ENCODE peak calls at places on chromosomes 11 and 22, in five cellular contexts. G, D, B, M and L are unnamed samples.

GRCh38 chr22:27306771-27307170 is 494.8 kb downstream of the MN1 start:
- DNase-seq in D (no peak), M (no peak), G (no peak), B (no peak), L (no peak)

GRCh38 chr11:133133053-133133452 is 399.2 kb downstream of the OPCML start:
- DNase-seq in D (no peak), G (no peak), M (no peak), B (no peak), L (no peak)

GRCh38 chr22:42855726-42856125 is 1.3 kb downstream of the ARFGAP3 start:
- DNase-seq in B (no peak), M (no peak), D (no peak), G (no peak), L (no peak)

GRCh38 chr11:16946477-16947282 is 67.5 kb downstream of the PLEKHA7 start:
- DNase-seq in D (no peak), B (no peak), G (no peak), M (peak; percentile 22), L (no peak)

GRCh38 chr22:30185129-30185528 is 61.4 kb downstream of the LIF start:
- DNase-seq in G (no peak), B (no peak), D (no peak), M (no peak), L (no peak)

GRCh38 chr11:80034801-80035200 is 594.0 kb upstream of the TENM4 start:
- DNase-seq in M (no peak), D (no peak), G (no peak), B (no peak), L (no peak)

GRCh38 chr11:16781821-16782220 is 43.4 kb downstream of the C11orf58 start:
- DNase-seq in D (no peak), B (no peak), M (no peak), G (no peak), L (no peak)

GRCh38 chr11:3161309-3161708 is 3.8 kb downstream of the OSBPL5 start:
- DNase-seq in M (no peak), G (no peak), D (no peak), B (no peak), L (no peak)

GRCh38 chr11:8604078-8604723 is 10.2 kb upstream of the STK33 start:
- DNase-seq in B (peak; percentile 100), M (peak; percentile 73), G (no peak), D (no peak), L (no peak)